ENCODE peak calls at places on chromosomes 11 and 22, in six cellular contexts. One of them, this sample, is unnamed.
A peak's percentile ranks its signal among the peaks of the same experiment; 100 is the strongest.

GRCh38 chr11:67648140-67648795 is 2.3 kb downstream of the ACY3 start:
- DNase-seq in naive thymus-derived CD8-positive, alpha-beta T cell: peak; percentile 54
- DNase-seq in OCI-LY7: peak; percentile 95
- DNase-seq in erythroblast: peak; percentile 21
- DNase-seq in hypothalamus: no peak
- DNase-seq in T-helper 1 cell: peak; percentile 39
- DNase-seq in this sample: peak; percentile 38

GRCh38 chr11:36271794-36272409 is 17.3 kb downstream of the COMMD9 start:
- DNase-seq in hypothalamus: no peak
- DNase-seq in naive thymus-derived CD8-positive, alpha-beta T cell: no peak
- DNase-seq in erythroblast: no peak
- DNase-seq in T-helper 1 cell: no peak
- DNase-seq in OCI-LY7: no peak
- DNase-seq in this sample: peak; percentile 13

GRCh38 chr11:11966826-11967668 is 41.4 kb downstream of the DKK3 start:
- DNase-seq in hypothalamus: no peak
- DNase-seq in OCI-LY7: peak; percentile 64
- DNase-seq in T-helper 1 cell: peak; percentile 52
- DNase-seq in naive thymus-derived CD8-positive, alpha-beta T cell: peak; percentile 44
- DNase-seq in erythroblast: peak; percentile 54
- DNase-seq in this sample: peak; percentile 77

GRCh38 chr22:22901578-22902218 is 14.1 kb downstream of the IGLL5 start:
- DNase-seq in hypothalamus: no peak
- DNase-seq in OCI-LY7: no peak
- DNase-seq in T-helper 1 cell: no peak
- DNase-seq in naive thymus-derived CD8-positive, alpha-beta T cell: no peak
- DNase-seq in erythroblast: no peak
- DNase-seq in this sample: no peak

GRCh38 chr11:44470849-44471248 is 94.6 kb upstream of the CD82 start:
- DNase-seq in naive thymus-derived CD8-positive, alpha-beta T cell: no peak
- DNase-seq in OCI-LY7: no peak
- DNase-seq in T-helper 1 cell: no peak
- DNase-seq in erythroblast: no peak
- DNase-seq in hypothalamus: no peak
- DNase-seq in this sample: no peak

GRCh38 chr22:38191746-38192474 is 9.9 kb upstream of the MAFF start:
- DNase-seq in hypothalamus: no peak
- DNase-seq in OCI-LY7: no peak
- DNase-seq in naive thymus-derived CD8-positive, alpha-beta T cell: no peak
- DNase-seq in erythroblast: no peak
- DNase-seq in T-helper 1 cell: no peak
- DNase-seq in this sample: no peak

GRCh38 chr11:96200243-96200642 is 142.8 kb downstream of the MAML2 start:
- DNase-seq in T-helper 1 cell: no peak
- DNase-seq in hypothalamus: no peak
- DNase-seq in erythroblast: no peak
- DNase-seq in OCI-LY7: no peak
- DNase-seq in naive thymus-derived CD8-positive, alpha-beta T cell: no peak
- DNase-seq in this sample: peak; percentile 49

GRCh38 chr11:45607995-45608394 is 57.4 kb downstream of the CHST1 start:
- DNase-seq in erythroblast: no peak
- DNase-seq in hypothalamus: no peak
- DNase-seq in T-helper 1 cell: no peak
- DNase-seq in naive thymus-derived CD8-positive, alpha-beta T cell: no peak
- DNase-seq in OCI-LY7: no peak
- DNase-seq in this sample: no peak

GRCh38 chr22:24772493-24773220 is 1.9 kb downstream of the PIWIL3 start:
- DNase-seq in OCI-LY7: no peak
- DNase-seq in hypothalamus: no peak
- DNase-seq in erythroblast: no peak
- DNase-seq in T-helper 1 cell: no peak
- DNase-seq in naive thymus-derived CD8-positive, alpha-beta T cell: no peak
- DNase-seq in this sample: peak; percentile 74

GRCh38 chr11:80846979-80847378 is 1406.1 kb upstream of the TENM4 start:
- DNase-seq in hypothalamus: no peak
- DNase-seq in OCI-LY7: no peak
- DNase-seq in naive thymus-derived CD8-positive, alpha-beta T cell: no peak
- DNase-seq in erythroblast: no peak
- DNase-seq in T-helper 1 cell: no peak
- DNase-seq in this sample: peak; percentile 2

GRCh38 chr11:62707277-62707771 is at the start of the genes BSCL2 and GNG3:
- DNase-seq in OCI-LY7: no peak
- DNase-seq in T-helper 1 cell: no peak
- DNase-seq in hypothalamus: peak; percentile 29
- DNase-seq in naive thymus-derived CD8-positive, alpha-beta T cell: no peak
- DNase-seq in erythroblast: peak; percentile 59
- DNase-seq in this sample: no peak

GRCh38 chr11:10809373-10810199 is 860 bp upstream of the EIF4G2 start:
- DNase-seq in T-helper 1 cell: peak; percentile 35
- DNase-seq in OCI-LY7: peak; percentile 40
- DNase-seq in erythroblast: peak; percentile 73
- DNase-seq in hypothalamus: peak; percentile 42
- DNase-seq in naive thymus-derived CD8-positive, alpha-beta T cell: peak; percentile 34
- DNase-seq in this sample: peak; percentile 63

GRCh38 chr11:124865902-124866851 is 945 bp downstream of the ROBO3 start:
- DNase-seq in erythroblast: peak; percentile 51
- DNase-seq in hypothalamus: no peak
- DNase-seq in naive thymus-derived CD8-positive, alpha-beta T cell: peak; percentile 25
- DNase-seq in T-helper 1 cell: peak; percentile 36
- DNase-seq in OCI-LY7: no peak
- DNase-seq in this sample: peak; percentile 71

This sample was measured in dermis blood vessel endothelial cell.